ENCODE peak calls at places on chromosomes 12 and 14, in nine cellular contexts. J is fibroblast of pulmonary artery, Y is fibroblast of the aortic adventitia, L is nephron progenitor cell, O is astrocyte, H is stomach, W is thyroid gland, X is pancreas, E is GM20000. F is an unnamed sample.

GRCh38 chr12:24754690-24755638 is 193.9 kb downstream of the BCAT1 start:
- DNase-seq in J (peak), Y (peak), L (no peak), O (peak), H (no peak), W (no peak), X (no peak), E (no peak), F (peak)

GRCh38 chr14:100522616-100523021 is 64.6 kb downstream of the BEGAIN start:
- DNase-seq in J (no peak), Y (peak), L (peak), O (no peak), H (no peak), W (no peak), X (peak), E (no peak), F (no peak)

GRCh38 chr12:119013023-119013422 is 31.7 kb downstream of the SRRM4 start:
- DNase-seq in J (no peak), Y (no peak), L (no peak), O (no peak), H (no peak), W (no peak), X (no peak), E (no peak), F (no peak)

GRCh38 chr12:102417055-102417454 is 63.3 kb downstream of the IGF1 start:
- DNase-seq in J (no peak), Y (no peak), L (no peak), O (no peak), H (no peak), W (no peak), X (no peak), E (no peak), F (no peak)

GRCh38 chr12:94551810-94552209 is 92.1 kb upstream of the CEP83 start:
- DNase-seq in J (no peak), Y (no peak), L (no peak), O (no peak), H (no peak), W (no peak), X (no peak), E (no peak), F (no peak)

GRCh38 chr12:113267621-113268020 is 46.4 kb downstream of the TPCN1 start:
- DNase-seq in J (no peak), Y (no peak), L (no peak), O (no peak), H (no peak), W (no peak), X (no peak), E (no peak), F (no peak)

GRCh38 chr14:94888108-94888507 is 118.2 kb upstream of the GSC start:
- DNase-seq in J (no peak), Y (no peak), L (no peak), O (no peak), H (peak), W (no peak), X (peak), E (no peak), F (no peak)

GRCh38 chr12:29200586-29200985 is 51.5 kb downstream of the FAR2 start:
- DNase-seq in J (no peak), Y (no peak), L (no peak), O (no peak), H (no peak), W (no peak), X (no peak), E (no peak), F (no peak)

GRCh38 chr12:124852329-124852831 is 11.3 kb downstream of the SCARB1 start:
- DNase-seq in J (peak), Y (peak), L (no peak), O (no peak), H (no peak), W (no peak), X (no peak), E (no peak), F (no peak)

GRCh38 chr14:91230363-91231035 is 14.0 kb downstream of the GPR68 start:
- DNase-seq in J (no peak), Y (peak), L (no peak), O (peak), H (no peak), W (no peak), X (no peak), E (no peak), F (no peak)

GRCh38 chr12:47021298-47021697 is 58.1 kb upstream of the PCED1B start:
- DNase-seq in J (peak), Y (peak), L (peak), O (peak), H (no peak), W (no peak), X (no peak), E (peak), F (peak)
- TF ChIP-seq CTCF in J (peak), Y (peak), L (peak), O (peak), H (no peak), W (peak), X (peak), E (peak), F (peak)

GRCh38 chr14:23950411-23951135 is 3.0 kb upstream of the DHRS4 start:
- DNase-seq in J (no peak), Y (no peak), L (no peak), O (no peak), H (no peak), W (no peak), X (no peak), E (no peak), F (no peak)

GRCh38 chr14:23953464-23954278 is at the start of gene DHRS4:
- DNase-seq in J (peak), Y (peak), L (peak), O (peak), H (peak), W (peak), X (peak), E (peak), F (peak)

GRCh38 chr14:23951590-23952143 is 1.9 kb upstream of the DHRS4 start:
- DNase-seq in J (no peak), Y (no peak), L (no peak), O (no peak), H (no peak), W (no peak), X (peak), E (no peak), F (no peak)
- TF ChIP-seq CTCF in J (no peak), Y (no peak), L (no peak), O (no peak), H (no peak), W (no peak), X (no peak), E (no peak), F (peak)

DNA sequence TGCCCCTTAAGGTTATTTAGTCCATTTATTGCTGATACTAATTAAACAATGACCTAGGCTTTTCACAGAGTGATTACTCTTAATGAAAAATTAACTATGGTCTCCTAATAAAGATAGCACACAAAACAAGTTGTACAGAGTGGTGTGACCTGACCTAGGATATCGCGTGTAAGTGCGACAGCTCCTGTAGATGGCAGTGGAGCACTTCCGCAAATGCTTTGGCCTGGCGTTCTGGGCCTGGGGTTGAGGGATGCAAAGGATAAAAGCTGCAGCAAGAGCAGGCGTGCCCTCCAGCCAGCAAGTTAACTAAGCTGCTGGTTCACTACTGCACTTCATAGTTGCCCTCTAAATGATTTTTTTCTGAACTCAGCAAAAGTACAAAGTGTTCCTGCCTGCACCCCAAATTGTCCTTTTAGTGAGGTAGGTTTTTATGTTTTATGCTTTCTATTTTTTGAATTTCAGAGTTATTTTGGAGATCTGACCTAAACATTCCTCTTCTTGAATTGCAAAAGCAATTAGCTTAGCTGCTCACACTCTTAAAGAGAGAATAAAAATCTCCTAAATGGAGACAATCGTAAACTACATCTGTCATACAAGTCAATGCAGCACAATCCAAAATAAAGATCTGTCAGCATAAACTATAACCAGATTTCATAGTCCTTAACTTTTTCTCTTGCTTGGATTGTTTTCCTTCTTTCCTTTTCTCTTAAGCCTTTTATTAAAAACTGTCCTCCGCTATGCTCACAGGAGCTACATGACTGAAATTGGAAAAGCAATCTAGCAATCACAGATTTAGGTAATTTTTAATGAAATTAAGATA is 379.6 kb downstream of the LRIG3 start:
- DNase-seq in J (peak), Y (peak), L (peak), O (peak), H (peak), W (peak), X (peak), E (peak), F (peak)
- TF ChIP-seq CTCF in J (peak), Y (peak), L (peak), O (peak), H (no peak), W (no peak), X (peak), E (peak), F (peak)

DNA sequence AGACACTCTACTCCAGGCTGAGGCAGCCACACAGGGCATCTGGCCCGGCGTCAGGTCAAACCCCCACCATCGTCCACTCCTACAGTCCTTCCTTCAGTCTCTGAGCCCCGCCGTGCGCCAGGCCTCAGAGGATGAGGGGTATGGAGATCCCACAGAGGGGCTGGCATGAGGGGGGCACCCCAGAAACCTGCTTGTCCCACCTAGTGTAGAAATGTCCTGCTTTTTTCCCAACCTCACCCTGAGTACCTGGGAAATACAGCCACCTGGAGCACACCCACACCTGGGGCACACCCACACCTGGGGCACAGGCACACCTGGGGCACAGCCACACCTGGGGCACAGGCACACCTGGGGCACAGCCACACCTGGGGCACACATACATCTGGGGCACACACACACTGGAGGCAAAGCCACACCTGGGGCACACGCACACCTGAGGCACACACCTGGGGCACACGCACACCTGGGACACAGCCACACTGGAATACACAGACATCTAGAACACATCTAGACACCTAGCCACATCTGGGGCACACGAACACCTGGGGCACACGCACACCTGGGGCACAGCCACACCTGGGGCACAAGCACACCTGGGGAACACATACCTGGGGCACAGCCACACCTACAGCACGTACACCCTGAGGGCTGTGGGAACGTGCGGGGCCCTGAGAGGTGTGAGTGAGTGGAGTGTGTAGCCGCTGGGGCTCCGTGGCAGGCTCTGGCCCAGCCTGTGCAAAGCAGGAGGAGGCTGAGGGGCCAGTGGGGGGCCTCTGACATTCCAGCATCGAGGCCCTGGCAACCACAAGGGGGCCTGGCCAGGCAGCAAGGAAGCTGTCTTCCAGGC is 18.4 kb downstream of the AKT1 start:
- DNase-seq in J (no peak), Y (no peak), L (no peak), O (no peak), H (no peak), W (no peak), X (no peak), E (no peak), F (no peak)
- TF ChIP-seq CTCF in J (no peak), Y (no peak), L (no peak), O (no peak), H (no peak), W (no peak), X (no peak), E (no peak), F (peak)

DNA sequence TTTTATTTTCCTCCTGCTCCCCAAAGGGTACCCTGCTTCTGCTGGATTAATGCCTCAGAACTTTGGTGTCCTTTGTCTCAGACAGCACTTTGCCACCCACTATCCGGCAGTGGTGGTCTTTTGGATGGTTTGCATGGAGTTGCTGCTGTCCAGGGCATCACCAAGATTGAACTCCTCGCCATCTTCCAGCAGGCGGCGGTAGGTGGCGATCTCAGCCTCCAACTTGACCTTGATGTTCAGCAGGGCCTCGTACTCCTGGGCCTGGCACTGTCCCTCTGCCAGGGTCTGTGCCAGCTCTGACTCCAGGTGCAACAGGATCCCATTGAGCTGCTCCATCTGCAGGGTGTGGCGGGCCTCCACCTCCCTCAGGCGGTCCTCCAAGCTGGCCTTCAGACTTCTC is 9.4 kb upstream of the NOPCHAP1 start:
- DNase-seq in J (no peak), Y (no peak), L (no peak), O (no peak), H (no peak), W (no peak), X (no peak), E (no peak), F (no peak)
- TF ChIP-seq CTCF in J (no peak), Y (no peak), L (no peak), O (no peak), H (no peak), W (no peak), X (no peak), E (no peak), F (peak)

DNA sequence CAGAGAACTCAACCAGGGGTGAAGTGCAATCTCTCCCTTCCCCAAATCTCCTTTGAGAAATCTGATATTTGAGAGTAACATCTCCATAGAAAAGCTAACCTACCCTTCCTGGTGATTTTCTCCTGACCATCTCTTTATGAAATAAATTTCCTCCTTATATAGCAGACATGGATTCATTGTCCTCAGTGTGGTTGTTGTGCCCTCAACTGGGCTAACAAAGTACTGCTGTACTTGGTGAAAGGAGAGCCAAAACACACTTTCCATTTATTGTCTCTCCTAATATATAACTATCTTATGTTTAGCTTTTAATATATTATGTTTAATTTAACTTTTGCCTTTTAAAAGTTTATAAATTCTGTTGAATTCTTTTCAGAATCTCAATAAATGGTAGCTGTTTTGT is 65.1 kb upstream of the SLCO1B1 start:
- DNase-seq in J (peak), Y (peak), L (no peak), O (no peak), H (no peak), W (no peak), X (peak), E (no peak), F (no peak)
- TF ChIP-seq CTCF in J (peak), Y (no peak), L (peak), O (peak), H (no peak), W (no peak), X (peak), E (no peak), F (no peak)

GRCh38 chr14:29926228-29926627 is 1.4 kb downstream of the PRKD1 start:
- DNase-seq in J (no peak), Y (no peak), L (peak), O (no peak), H (no peak), W (no peak), X (no peak), E (no peak), F (no peak)

GRCh38 chr14:29925736-29926135 is 1.9 kb downstream of the PRKD1 start:
- DNase-seq in J (peak), Y (peak), L (no peak), O (peak), H (no peak), W (no peak), X (no peak), E (no peak), F (no peak)

GRCh38 chr14:29926701-29927595 is 699 bp downstream of the PRKD1 start:
- DNase-seq in J (peak), Y (peak), L (peak), O (peak), H (peak), W (peak), X (peak), E (peak), F (peak)

GRCh38 chr14:29928342-29928640 is 644 bp upstream of the PRKD1 start:
- DNase-seq in J (no peak), Y (peak), L (no peak), O (no peak), H (no peak), W (no peak), X (no peak), E (no peak), F (no peak)

GRCh38 chr14:29927596-29928341 is at the start of gene PRKD1:
- DNase-seq in J (peak), Y (peak), L (peak), O (peak), H (peak), W (peak), X (peak), E (peak), F (peak)
- TF ChIP-seq CTCF in J (no peak), Y (peak), L (no peak), O (no peak), H (no peak), W (no peak), X (peak), E (no peak), F (peak)

F was measured in HFFc6.